ENCODE peak calls at places on chromosomes 6 and 20, in six cellular contexts. S is A549, I is HepG2, V is K562, O is endothelial cell of umbilical vein, D is GM12878. M is an unnamed sample.

GRCh38 chr20:63260521-63260920 is 6.3 kb upstream of the NKAIN4 start:
- DNase-seq in I (no peak), V (no peak), S (no peak), D (no peak), O (no peak), M (no peak)

GRCh38 chr6:156977527-156978291 is 200.5 kb downstream of the ARID1B start:
- DNase-seq in O (no peak), V (no peak), D (no peak), S (no peak), I (no peak), M (no peak)

GRCh38 chr6:126087456-126087855 is 101.1 kb downstream of the TRMT11 start:
- DNase-seq in O (no peak), I (no peak), V (no peak), D (no peak), S (no peak), M (no peak)

GRCh38 chr6:156416392-156416791 is 360.8 kb upstream of the ARID1B start:
- DNase-seq in V (no peak), D (no peak), O (no peak), I (no peak), S (no peak), M (no peak)

GRCh38 chr20:20276806-20277530 is 90.9 kb upstream of the INSM1 start:
- DNase-seq in O (no peak), D (no peak), S (no peak), V (no peak), I (no peak), M (no peak)

GRCh38 chr20:1841554-1842140 is 53.6 kb upstream of the SIRPA start:
- DNase-seq in I (no peak), D (no peak), S (no peak), V (no peak), O (no peak), M (peak; percentile 80)

GRCh38 chr6:90098637-90099036 is 198.0 kb downstream of the BACH2 start:
- DNase-seq in S (no peak), I (no peak), O (no peak), D (no peak), V (no peak), M (no peak)

GRCh38 chr20:5171790-5172164 is 45.0 kb downstream of the CDS2 start:
- DNase-seq in S (no peak), V (peak; percentile 29), D (no peak), O (no peak), I (no peak), M (no peak)

GRCh38 chr6:63543982-63544381 is 28.3 kb upstream of the LOC128125822 start:
- DNase-seq in O (no peak), D (no peak), V (no peak), S (no peak), I (no peak), M (no peak)

GRCh38 chr20:59104848-59105247 is 58.8 kb upstream of the ZNF831 start:
- DNase-seq in V (no peak), S (no peak), I (no peak), O (no peak), D (no peak), M (peak; percentile 17)

GRCh38 chr6:54899442-54899841 is 52.9 kb downstream of the FAM83B start:
- DNase-seq in S (no peak), I (no peak), V (no peak), D (no peak), O (no peak), M (no peak)
- TF ChIP-seq MAX in S (no peak), I (no peak), V (no peak), D (no peak), O (no peak), M (no peak)

DNA sequence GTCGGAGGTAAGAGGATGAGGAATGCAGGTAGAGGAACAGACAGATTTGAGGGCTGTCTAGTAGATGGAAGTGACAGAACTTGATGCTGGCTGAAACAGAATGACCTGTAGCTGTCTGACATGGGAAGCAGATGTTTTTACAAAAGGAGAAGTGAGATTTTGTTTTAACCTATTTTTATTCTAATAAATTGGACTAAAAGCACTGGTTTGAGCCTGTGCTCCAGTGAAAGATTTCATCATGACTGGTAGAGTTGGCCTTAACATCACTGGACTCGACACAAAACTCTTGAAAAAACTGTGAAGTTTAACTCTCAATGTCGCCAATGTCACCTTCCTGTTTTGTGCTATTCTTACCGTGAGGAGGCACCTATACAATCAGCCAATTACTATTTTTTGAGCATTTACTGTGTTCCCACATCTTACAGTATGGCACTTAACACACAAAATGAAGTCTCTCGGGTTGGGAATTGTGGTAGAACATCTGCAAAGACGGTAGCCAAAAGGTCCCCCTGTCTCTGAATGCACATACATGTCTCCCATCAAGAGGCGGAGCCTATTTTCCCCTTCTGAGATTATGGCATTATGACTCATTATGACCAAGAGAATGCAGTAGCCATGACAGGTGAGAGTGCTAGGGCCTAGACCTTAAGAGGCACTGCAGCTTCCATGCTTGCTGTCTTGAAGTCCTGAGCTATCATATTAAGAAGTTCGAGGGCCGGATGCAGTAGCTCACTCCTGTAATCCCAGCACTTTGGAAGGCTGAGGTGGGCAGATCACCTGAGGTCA is 93.2 kb downstream of the FOXF2 start:
- DNase-seq in V (no peak), O (no peak), I (no peak), D (peak; percentile 66), S (no peak), M (no peak)
- TF ChIP-seq MYC in V (no peak), O (no peak), I (no peak), D (no peak), S (no peak), M (no peak)

DNA sequence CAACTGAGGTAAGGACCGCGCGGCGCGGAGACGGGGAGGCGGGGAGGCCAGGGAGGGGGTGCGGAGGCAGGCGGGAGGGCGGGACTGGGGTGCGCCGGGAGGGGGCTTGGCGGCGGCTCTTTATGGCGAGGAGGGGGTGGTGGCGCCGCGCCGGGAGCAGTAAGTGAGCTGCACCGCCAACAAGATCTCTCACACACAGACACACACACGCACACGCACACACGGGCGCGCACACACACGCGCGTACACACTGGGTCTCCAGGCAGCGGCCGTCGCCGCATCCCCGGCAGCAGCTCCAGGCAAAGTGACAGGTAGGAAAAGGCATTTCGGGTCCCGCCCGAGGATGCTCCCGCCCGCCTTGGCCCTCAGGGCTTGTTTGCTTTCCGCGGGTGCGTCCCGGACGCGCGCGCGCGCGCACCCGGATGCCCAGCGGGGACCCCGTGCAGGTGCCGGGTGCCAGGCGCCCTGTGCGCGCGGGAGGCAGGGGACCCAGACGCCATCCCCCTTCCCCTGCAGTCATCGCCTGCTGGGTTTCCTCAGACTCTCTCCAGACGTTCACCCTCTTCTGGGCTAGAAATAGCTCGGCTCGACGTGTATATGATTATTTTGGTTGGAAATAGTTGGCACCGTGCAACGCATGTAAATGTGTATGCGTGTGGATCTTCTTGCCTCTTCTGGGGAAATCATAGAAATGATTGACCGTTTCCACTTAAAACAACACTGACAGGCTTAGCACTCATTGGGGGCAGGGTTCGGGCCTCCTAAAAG is at the start of gene PLCB4:
- DNase-seq in D (no peak), S (peak; percentile 88), V (peak; percentile 27), O (peak; percentile 46), I (no peak), M (no peak)
- TF ChIP-seq POLR2A in D (no peak), S (peak; percentile 19), V (no peak), O (no peak), I (no peak), M (no peak)

GRCh38 chr6:28474441-28475219 is 31.3 kb upstream of the ZSCAN23 start:
- DNase-seq in D (peak; percentile 76), O (peak; percentile 72), V (peak; percentile 93), S (peak; percentile 86), I (peak; percentile 85), M (peak; percentile 85)
- TF ChIP-seq MAX in D (no peak), O (no peak), V (no peak), S (no peak), I (peak; percentile 27), M (no peak)

GRCh38 chr6:155116571-155116910 is 121.4 kb downstream of the TIAM2 start:
- DNase-seq in V (no peak), S (no peak), D (no peak), I (no peak), O (no peak), M (no peak)

GRCh38 chr6:155121699-155122098 is 126.6 kb downstream of the TIAM2 start:
- DNase-seq in S (no peak), I (no peak), V (no peak), O (no peak), D (no peak), M (no peak)

GRCh38 chr6:155120034-155120433 is 124.9 kb downstream of the TIAM2 start:
- DNase-seq in D (no peak), O (no peak), S (no peak), I (no peak), V (no peak), M (no peak)

GRCh38 chr6:155115893-155116570 is 120.9 kb downstream of the TIAM2 start:
- DNase-seq in D (no peak), I (no peak), V (no peak), O (no peak), S (no peak), M (no peak)

GRCh38 chr6:155117266-155117665 is 122.2 kb downstream of the TIAM2 start:
- DNase-seq in D (no peak), V (no peak), S (no peak), I (no peak), O (no peak), M (no peak)
- TF ChIP-seq MYC in D (no peak), V (no peak), S (no peak), I (no peak), O (no peak), M (no peak)

GRCh38 chr6:165722022-165722421 is 59.0 kb upstream of the PDE10A start:
- DNase-seq in O (no peak), S (no peak), I (no peak), V (no peak), D (no peak), M (no peak)
- TF ChIP-seq POLR2A in O (no peak), S (no peak), I (no peak), V (no peak), D (no peak), M (no peak)

GRCh38 chr6:166942393-166943168 is 13.8 kb downstream of the RNASET2 start:
- DNase-seq in D (no peak), S (no peak), O (peak; percentile 88), V (peak; percentile 90), I (no peak), M (peak; percentile 64)
- TF ChIP-seq MAX in D (no peak), S (no peak), O (no peak), V (no peak), I (no peak), M (no peak)

GRCh38 chr6:1622220-1622841 is 12.6 kb downstream of the FOXC1 start:
- DNase-seq in D (no peak), V (no peak), I (no peak), S (no peak), O (no peak), M (no peak)
- TF ChIP-seq MYC in D (no peak), V (no peak), I (no peak), S (no peak), O (no peak), M (no peak)

DNA sequence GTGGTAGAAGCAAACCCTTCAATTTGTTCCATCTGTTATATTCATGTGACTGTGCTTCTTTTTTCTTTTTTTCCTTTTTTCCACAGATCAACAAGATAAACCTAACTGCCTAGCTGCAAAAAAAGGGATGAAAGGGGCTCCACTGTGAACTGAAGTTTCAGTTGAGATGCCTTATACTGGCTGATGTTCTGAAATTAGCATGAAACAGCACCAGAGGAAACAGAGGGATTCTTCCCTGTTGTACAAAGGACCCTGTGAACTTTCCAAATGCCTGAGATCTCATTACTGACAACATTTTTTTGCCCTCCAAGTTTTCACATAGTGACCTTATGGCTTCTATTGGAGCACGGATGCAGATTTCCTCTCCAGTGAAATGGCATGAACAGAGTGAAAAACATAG is 302.7 kb upstream of the TFAP2D start:
- DNase-seq in I (no peak), V (no peak), S (no peak), O (no peak), D (no peak), M (no peak)
- TF ChIP-seq POLR2A in I (no peak), V (no peak), S (no peak), O (no peak), D (no peak), M (no peak)